ENCODE peak calls at places on chromosome 16, in seven cellular contexts. One of them, this sample, is unnamed.

GRCh38 chr16:17233301-17234002 is 237.3 kb downstream of the XYLT1 start:
- DNase-seq in fibroblast of lung: no peak
- DNase-seq in heart left ventricle: no peak
- DNase-seq in endothelial cell of umbilical vein: no peak
- DNase-seq in adrenal gland: no peak
- DNase-seq in CD8-positive, alpha-beta T cell: no peak
- DNase-seq in aorta: no peak
- DNase-seq in this sample: no peak

GRCh38 chr16:4613636-4614570 is 785 bp downstream of the UBALD1 start:
- DNase-seq in fibroblast of lung: peak; percentile 32
- DNase-seq in heart left ventricle: no peak
- DNase-seq in endothelial cell of umbilical vein: peak; percentile 44
- DNase-seq in adrenal gland: no peak
- DNase-seq in CD8-positive, alpha-beta T cell: peak; percentile 53
- DNase-seq in aorta: no peak
- DNase-seq in this sample: peak; percentile 70

GRCh38 chr16:15752717-15753488 is 102.9 kb downstream of the NDE1 start:
- DNase-seq in fibroblast of lung: no peak
- DNase-seq in heart left ventricle: no peak
- DNase-seq in endothelial cell of umbilical vein: no peak
- DNase-seq in adrenal gland: no peak
- DNase-seq in CD8-positive, alpha-beta T cell: no peak
- DNase-seq in aorta: no peak
- DNase-seq in this sample: no peak

GRCh38 chr16:66905633-66906539 is 12.8 kb downstream of the CDH16 start:
- DNase-seq in fibroblast of lung: no peak
- DNase-seq in heart left ventricle: no peak
- DNase-seq in endothelial cell of umbilical vein: no peak
- DNase-seq in adrenal gland: peak; percentile 72
- DNase-seq in CD8-positive, alpha-beta T cell: peak; percentile 38
- DNase-seq in aorta: no peak
- DNase-seq in this sample: peak; percentile 75

GRCh38 chr16:14513389-14514107 is 116.5 kb downstream of the PARN start:
- DNase-seq in fibroblast of lung: no peak
- DNase-seq in heart left ventricle: no peak
- DNase-seq in endothelial cell of umbilical vein: no peak
- DNase-seq in adrenal gland: no peak
- DNase-seq in CD8-positive, alpha-beta T cell: no peak
- DNase-seq in aorta: no peak
- DNase-seq in this sample: no peak

GRCh38 chr16:89529097-89529496 is 20.9 kb downstream of the SPG7 start:
- DNase-seq in fibroblast of lung: no peak
- DNase-seq in heart left ventricle: no peak
- DNase-seq in endothelial cell of umbilical vein: no peak
- DNase-seq in adrenal gland: no peak
- DNase-seq in CD8-positive, alpha-beta T cell: no peak
- DNase-seq in aorta: no peak
- DNase-seq in this sample: no peak

GRCh38 chr16:84464116-84464515 is 40.3 kb downstream of the MEAK7 start:
- DNase-seq in fibroblast of lung: no peak
- DNase-seq in heart left ventricle: no peak
- DNase-seq in endothelial cell of umbilical vein: no peak
- DNase-seq in adrenal gland: no peak
- DNase-seq in CD8-positive, alpha-beta T cell: no peak
- DNase-seq in aorta: no peak
- DNase-seq in this sample: peak; percentile 28

GRCh38 chr16:63981639-63982038 is 1140.2 kb downstream of the CDH11 start:
- DNase-seq in fibroblast of lung: no peak
- DNase-seq in heart left ventricle: no peak
- DNase-seq in endothelial cell of umbilical vein: no peak
- DNase-seq in adrenal gland: no peak
- DNase-seq in CD8-positive, alpha-beta T cell: no peak
- DNase-seq in aorta: no peak
- DNase-seq in this sample: no peak

GRCh38 chr16:66988197-66988788 is at the start of gene CES4A:
- DNase-seq in fibroblast of lung: peak; percentile 66
- DNase-seq in heart left ventricle: no peak
- DNase-seq in endothelial cell of umbilical vein: no peak
- DNase-seq in adrenal gland: peak; percentile 83
- DNase-seq in CD8-positive, alpha-beta T cell: no peak
- DNase-seq in aorta: no peak
- DNase-seq in this sample: no peak

GRCh38 chr16:77637939-77638338 is 84.4 kb upstream of the NUDT7 start:
- DNase-seq in fibroblast of lung: no peak
- DNase-seq in heart left ventricle: no peak
- DNase-seq in endothelial cell of umbilical vein: no peak
- DNase-seq in adrenal gland: no peak
- DNase-seq in CD8-positive, alpha-beta T cell: no peak
- DNase-seq in aorta: no peak
- DNase-seq in this sample: no peak

DNA sequence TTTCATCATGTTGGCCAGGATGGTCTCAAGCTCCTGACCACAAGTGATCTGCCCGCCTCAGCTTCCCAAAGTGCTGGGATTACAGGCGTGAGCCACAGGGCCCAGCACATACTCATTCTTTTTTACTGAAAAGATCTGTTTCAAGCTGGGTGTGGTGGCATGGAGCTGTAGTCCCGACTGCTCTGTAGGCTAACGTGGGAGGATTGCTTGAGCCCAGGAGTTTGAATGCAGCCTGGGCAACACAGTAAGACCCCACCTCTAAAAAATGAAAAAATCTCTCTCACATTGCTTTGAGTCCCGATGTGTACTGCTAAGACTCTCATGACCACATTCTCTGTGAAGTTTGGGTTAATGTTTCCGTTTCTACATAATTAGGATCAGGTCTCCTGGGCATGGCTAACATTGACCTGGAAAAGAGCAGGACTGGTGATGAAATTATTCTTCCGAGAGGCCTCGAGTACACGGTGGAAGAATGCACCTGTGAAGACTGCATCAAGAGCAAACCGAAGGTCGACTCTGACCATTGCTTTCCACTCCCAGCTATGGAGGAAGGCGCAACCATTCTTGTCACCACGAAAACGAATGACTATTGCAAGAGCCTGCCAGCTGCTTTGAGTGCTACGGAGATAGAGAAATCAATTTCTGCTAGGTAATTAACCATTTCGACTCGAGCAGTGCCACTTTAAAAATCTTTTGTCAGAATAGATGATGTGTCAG is 2.3 kb downstream of the TNFRSF17 start:
- DNase-seq in fibroblast of lung: no peak
- DNase-seq in heart left ventricle: no peak
- DNase-seq in endothelial cell of umbilical vein: no peak
- DNase-seq in adrenal gland: no peak
- DNase-seq in CD8-positive, alpha-beta T cell: no peak
- DNase-seq in aorta: no peak
- DNase-seq in this sample: no peak
- H3K4me1 ChIP-seq in fibroblast of lung: no peaks in the 10 kb centered on the region
- H3K4me1 ChIP-seq in heart left ventricle: no peaks in the 10 kb centered on the region
- H3K4me1 ChIP-seq in endothelial cell of umbilical vein: no peaks in the 10 kb centered on the region
- H3K4me1 ChIP-seq in adrenal gland: no peaks in the 10 kb centered on the region
- H3K4me1 ChIP-seq in CD8-positive, alpha-beta T cell: no peaks in the 10 kb centered on the region
- H3K4me1 ChIP-seq in aorta: no peaks in the 10 kb centered on the region
- H3K4me1 ChIP-seq in this sample: no peaks in the 10 kb centered on the region

GRCh38 chr16:50721549-50722409 is 20.1 kb upstream of the CYLD start:
- DNase-seq in fibroblast of lung: no peak
- DNase-seq in heart left ventricle: no peak
- DNase-seq in endothelial cell of umbilical vein: no peak
- DNase-seq in adrenal gland: no peak
- DNase-seq in CD8-positive, alpha-beta T cell: no peak
- DNase-seq in aorta: no peak
- DNase-seq in this sample: peak; percentile 29
- H3K4me1 ChIP-seq in fibroblast of lung: no peaks in the 10 kb centered on the region
- H3K4me1 ChIP-seq in heart left ventricle: no peaks in the 10 kb centered on the region
- H3K4me1 ChIP-seq in endothelial cell of umbilical vein: no peaks in the 10 kb centered on the region
- H3K4me1 ChIP-seq in adrenal gland: no peaks in the 10 kb centered on the region
- H3K4me1 ChIP-seq in CD8-positive, alpha-beta T cell: peaks cover 26% of the 10 kb centered on the region
- H3K4me1 ChIP-seq in aorta: no peaks in the 10 kb centered on the region
- H3K4me1 ChIP-seq in this sample: peaks cover 2% of the 10 kb centered on the region

GRCh38 chr16:30997887-30998711 is 12.3 kb downstream of the STX1B start:
- DNase-seq in fibroblast of lung: peak; percentile 59
- DNase-seq in heart left ventricle: no peak
- DNase-seq in endothelial cell of umbilical vein: no peak
- DNase-seq in adrenal gland: peak; percentile 68
- DNase-seq in CD8-positive, alpha-beta T cell: no peak
- DNase-seq in aorta: no peak
- DNase-seq in this sample: no peak

GRCh38 chr16:30998852-30999761 is 11.3 kb downstream of the STX1B start:
- DNase-seq in fibroblast of lung: no peak
- DNase-seq in heart left ventricle: no peak
- DNase-seq in endothelial cell of umbilical vein: no peak
- DNase-seq in adrenal gland: no peak
- DNase-seq in CD8-positive, alpha-beta T cell: no peak
- DNase-seq in aorta: no peak
- DNase-seq in this sample: no peak

GRCh38 chr16:30995927-30996323 is 10.9 kb downstream of the HSD3B7 start:
- DNase-seq in fibroblast of lung: no peak
- DNase-seq in heart left ventricle: no peak
- DNase-seq in endothelial cell of umbilical vein: no peak
- DNase-seq in adrenal gland: no peak
- DNase-seq in CD8-positive, alpha-beta T cell: no peak
- DNase-seq in aorta: no peak
- DNase-seq in this sample: no peak

GRCh38 chr16:30996324-30996999 is 11.5 kb downstream of the HSD3B7 start:
- DNase-seq in fibroblast of lung: no peak
- DNase-seq in heart left ventricle: no peak
- DNase-seq in endothelial cell of umbilical vein: peak; percentile 18
- DNase-seq in adrenal gland: no peak
- DNase-seq in CD8-positive, alpha-beta T cell: no peak
- DNase-seq in aorta: no peak
- DNase-seq in this sample: no peak

DNA sequence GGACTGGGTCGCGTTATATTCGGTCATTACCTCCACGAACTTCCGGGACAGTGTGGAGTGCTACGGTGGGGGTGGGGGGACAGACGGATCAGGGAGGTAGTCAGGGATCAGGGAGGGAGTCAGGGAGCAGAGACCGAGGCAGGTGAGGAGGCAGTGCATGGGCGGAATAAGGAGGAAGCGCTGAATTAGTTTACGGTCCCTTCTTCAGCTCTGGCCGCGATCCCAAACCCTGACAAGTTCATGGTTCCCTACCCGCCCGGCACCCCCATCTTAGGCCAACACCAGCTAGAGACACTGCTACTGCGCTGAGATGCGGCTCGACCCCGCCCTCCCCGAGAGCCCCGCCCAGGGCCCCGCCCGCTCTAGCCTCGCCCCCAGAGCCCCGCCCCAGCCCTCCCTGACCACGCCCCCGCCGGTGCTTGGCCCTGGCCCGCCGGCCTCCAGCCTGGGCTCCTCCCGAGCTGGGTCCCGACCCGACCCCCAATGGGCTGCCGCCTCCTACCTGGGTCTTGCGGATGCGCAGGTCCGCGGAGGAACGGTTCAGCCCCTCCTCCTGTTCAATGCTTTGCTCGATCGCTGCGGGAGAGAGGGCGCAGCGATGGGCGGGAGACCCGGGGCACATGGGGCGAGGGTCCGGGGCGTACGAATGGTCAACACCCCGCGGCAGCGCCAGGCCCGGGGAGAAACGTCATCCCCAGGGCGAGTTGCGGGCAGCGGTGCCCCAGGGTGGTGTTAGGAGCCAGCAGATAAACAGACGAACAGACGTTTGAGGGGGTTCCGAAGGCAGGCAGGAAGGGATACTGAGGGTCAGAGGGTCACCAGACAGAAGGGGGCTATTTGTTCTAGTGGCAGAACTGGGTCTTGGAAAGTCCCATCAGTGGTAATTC is 12.2 kb downstream of the HSD3B7 start:
- DNase-seq in fibroblast of lung: peak; percentile 64
- DNase-seq in heart left ventricle: peak; percentile 92
- DNase-seq in endothelial cell of umbilical vein: peak; percentile 37
- DNase-seq in adrenal gland: peak; percentile 82
- DNase-seq in CD8-positive, alpha-beta T cell: peak; percentile 80
- DNase-seq in aorta: peak; percentile 89
- DNase-seq in this sample: peak; percentile 97
- H3K4me1 ChIP-seq in fibroblast of lung: peaks cover 21% of the 10 kb centered on the region
- H3K4me1 ChIP-seq in heart left ventricle: peaks cover 26% of the 10 kb centered on the region
- H3K4me1 ChIP-seq in endothelial cell of umbilical vein: no peaks in the 10 kb centered on the region
- H3K4me1 ChIP-seq in adrenal gland: peaks cover 21% of the 10 kb centered on the region
- H3K4me1 ChIP-seq in CD8-positive, alpha-beta T cell: peaks cover 11% of the 10 kb centered on the region
- H3K4me1 ChIP-seq in aorta: no peaks in the 10 kb centered on the region
- H3K4me1 ChIP-seq in this sample: no peaks in the 10 kb centered on the region

GRCh38 chr16:19380316-19380715 is 37.4 kb upstream of the TMC5 start:
- DNase-seq in fibroblast of lung: no peak
- DNase-seq in heart left ventricle: no peak
- DNase-seq in endothelial cell of umbilical vein: no peak
- DNase-seq in adrenal gland: no peak
- DNase-seq in CD8-positive, alpha-beta T cell: no peak
- DNase-seq in aorta: no peak
- DNase-seq in this sample: no peak

GRCh38 chr16:19382084-19382801 is 35.4 kb upstream of the TMC5 start:
- DNase-seq in fibroblast of lung: no peak
- DNase-seq in heart left ventricle: no peak
- DNase-seq in endothelial cell of umbilical vein: no peak
- DNase-seq in adrenal gland: peak; percentile 18
- DNase-seq in CD8-positive, alpha-beta T cell: no peak
- DNase-seq in aorta: no peak
- DNase-seq in this sample: no peak

GRCh38 chr16:19379838-19380237 is 37.8 kb upstream of the TMC5 start:
- DNase-seq in fibroblast of lung: no peak
- DNase-seq in heart left ventricle: no peak
- DNase-seq in endothelial cell of umbilical vein: no peak
- DNase-seq in adrenal gland: no peak
- DNase-seq in CD8-positive, alpha-beta T cell: no peak
- DNase-seq in aorta: no peak
- DNase-seq in this sample: no peak

GRCh38 chr16:19384656-19385055 is 33.0 kb upstream of the TMC5 start:
- DNase-seq in fibroblast of lung: no peak
- DNase-seq in heart left ventricle: no peak
- DNase-seq in endothelial cell of umbilical vein: no peak
- DNase-seq in adrenal gland: no peak
- DNase-seq in CD8-positive, alpha-beta T cell: no peak
- DNase-seq in aorta: no peak
- DNase-seq in this sample: no peak

DNA sequence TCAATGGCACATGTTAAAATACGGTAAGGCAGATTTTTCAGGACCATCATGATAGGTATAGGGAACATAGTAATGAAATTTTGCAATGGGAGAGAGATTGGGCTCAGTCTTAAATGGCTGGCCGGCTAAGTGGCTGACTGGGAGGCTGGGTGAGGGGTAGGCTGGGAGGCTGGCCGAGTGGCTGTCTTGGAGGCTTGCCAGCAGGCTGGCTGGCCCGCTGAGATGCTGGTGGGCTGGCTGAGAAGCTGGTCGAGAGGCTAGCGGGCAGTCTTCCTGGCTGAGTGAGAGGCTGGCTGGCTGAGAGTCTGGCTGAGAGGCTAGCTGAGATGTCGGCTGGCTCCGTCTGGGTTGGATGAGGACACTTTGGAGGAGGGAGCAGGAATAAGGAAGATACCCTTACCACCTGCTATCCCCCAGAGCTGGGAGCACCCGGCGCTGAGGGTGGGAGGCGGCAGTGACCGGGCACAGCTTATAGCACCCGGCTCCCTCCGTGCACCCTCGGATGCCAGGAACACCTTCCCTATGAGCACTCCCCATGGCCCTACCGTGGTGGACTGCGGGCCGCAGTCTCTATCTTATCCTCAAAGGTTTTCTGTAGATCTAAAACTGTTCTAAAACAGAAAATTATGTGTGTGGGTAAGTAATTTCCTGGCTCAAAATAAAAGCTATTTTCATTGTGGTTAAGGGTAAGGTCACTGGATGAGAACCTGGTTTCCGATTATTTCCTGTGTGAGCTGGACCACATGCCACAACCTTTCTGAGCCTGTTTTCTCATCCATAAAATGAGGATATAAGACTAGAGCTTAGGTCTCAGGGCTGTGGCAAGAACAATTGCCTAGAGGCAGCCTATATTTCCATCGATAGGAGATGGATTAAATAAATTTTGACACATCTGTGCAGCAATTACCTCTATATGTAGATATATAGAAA is 34.5 kb upstream of the TMC5 start:
- DNase-seq in fibroblast of lung: no peak
- DNase-seq in heart left ventricle: no peak
- DNase-seq in endothelial cell of umbilical vein: no peak
- DNase-seq in adrenal gland: no peak
- DNase-seq in CD8-positive, alpha-beta T cell: no peak
- DNase-seq in aorta: no peak
- DNase-seq in this sample: no peak
- H3K4me1 ChIP-seq in fibroblast of lung: no peaks in the 10 kb centered on the region
- H3K4me1 ChIP-seq in heart left ventricle: no peaks in the 10 kb centered on the region
- H3K4me1 ChIP-seq in endothelial cell of umbilical vein: no peaks in the 10 kb centered on the region
- H3K4me1 ChIP-seq in adrenal gland: no peaks in the 10 kb centered on the region
- H3K4me1 ChIP-seq in CD8-positive, alpha-beta T cell: no peaks in the 10 kb centered on the region
- H3K4me1 ChIP-seq in aorta: peaks cover 2% of the 10 kb centered on the region
- H3K4me1 ChIP-seq in this sample: peaks cover 3% of the 10 kb centered on the region